ENCODE peak calls at places on chromosomes 13 and 19, in four cellular contexts. Q, H, R and P are unnamed samples.

GRCh38 chr19:34766386-34766785 is 6.6 kb downstream of the ZNF599 start:
- DNase-seq in R (no peak), Q (no peak), H (no peak), P (no peak)

GRCh38 chr13:34657716-34658115 is 284.4 kb upstream of the NBEA start:
- DNase-seq in H (no peak), R (no peak), Q (no peak), P (no peak)

GRCh38 chr13:87123987-87124784 is 547.0 kb upstream of the SLITRK5 start:
- DNase-seq in R (no peak), Q (no peak), H (no peak), P (no peak)

GRCh38 chr19:8654591-8655339 is 24.3 kb downstream of the NFILZ start:
- DNase-seq in H (peak), Q (peak), R (peak), P (peak)

GRCh38 chr19:2181618-2181997 is 17.9 kb downstream of the DOT1L start:
- DNase-seq in H (no peak), R (no peak), Q (no peak), P (no peak)

GRCh38 chr19:49468746-49469447 is 5.1 kb upstream of the FLT3LG start:
- DNase-seq in Q (peak), H (peak), R (peak), P (peak)

GRCh38 chr13:99658266-99658991 is 157.2 kb downstream of the TM9SF2 start:
- DNase-seq in Q (peak), R (peak), H (peak), P (peak)

GRCh38 chr19:4094761-4095487 is 28.2 kb upstream of the ZBTB7A start:
- DNase-seq in Q (peak), R (no peak), H (no peak), P (no peak)

GRCh38 chr19:40264314-40265054 is 20.7 kb downstream of the AKT2 start:
- DNase-seq in R (no peak), Q (no peak), H (no peak), P (no peak)

GRCh38 chr19:10412257-10412977 is 7.9 kb upstream of the PDE4A start:
- DNase-seq in H (peak), Q (no peak), R (peak), P (peak)

GRCh38 chr19:49988007-49988406 is 27.0 kb upstream of the SIGLEC11 start:
- DNase-seq in H (no peak), R (no peak), Q (no peak), P (no peak)

GRCh38 chr13:60347174-60347573 is 49.8 kb upstream of the TDRD3 start:
- DNase-seq in Q (no peak), H (no peak), R (no peak), P (no peak)

GRCh38 chr13:45004096-45004495 is 14.8 kb downstream of the GPALPP1 start:
- DNase-seq in R (no peak), H (no peak), Q (no peak), P (no peak)

GRCh38 chr13:45011198-45011597 is 21.9 kb downstream of the GPALPP1 start:
- DNase-seq in Q (no peak), R (no peak), H (no peak), P (no peak)

GRCh38 chr13:45007823-45008222 is 18.5 kb downstream of the GPALPP1 start:
- DNase-seq in Q (no peak), H (no peak), R (no peak), P (no peak)

GRCh38 chr13:45003417-45003816 is 14.1 kb downstream of the GPALPP1 start:
- DNase-seq in Q (no peak), R (no peak), H (no peak), P (no peak)

DNA sequence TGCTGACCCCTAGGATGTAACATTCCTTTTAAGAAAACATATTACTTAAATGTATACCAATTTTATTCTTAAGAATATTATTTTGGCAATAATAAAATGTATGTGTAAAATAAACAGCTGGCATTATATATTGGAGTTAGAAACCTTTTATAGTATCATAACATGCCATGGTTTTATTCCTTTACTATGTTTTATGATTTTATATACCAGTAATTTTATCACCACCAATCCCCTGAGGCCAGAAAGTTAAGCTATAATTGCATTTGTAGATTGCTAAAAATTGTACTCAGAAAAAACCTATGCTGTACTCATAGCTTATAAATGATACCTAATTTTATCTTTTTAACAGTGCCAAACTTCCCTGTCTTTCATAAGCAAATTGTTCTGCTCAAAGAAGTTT is 17.9 kb downstream of the GPALPP1 start:
- DNase-seq in Q (no peak), H (no peak), R (no peak), P (no peak)
- H3K27ac ChIP-seq in Q (no peak), H (no peak), R (no peak), P (no peak)

DNA sequence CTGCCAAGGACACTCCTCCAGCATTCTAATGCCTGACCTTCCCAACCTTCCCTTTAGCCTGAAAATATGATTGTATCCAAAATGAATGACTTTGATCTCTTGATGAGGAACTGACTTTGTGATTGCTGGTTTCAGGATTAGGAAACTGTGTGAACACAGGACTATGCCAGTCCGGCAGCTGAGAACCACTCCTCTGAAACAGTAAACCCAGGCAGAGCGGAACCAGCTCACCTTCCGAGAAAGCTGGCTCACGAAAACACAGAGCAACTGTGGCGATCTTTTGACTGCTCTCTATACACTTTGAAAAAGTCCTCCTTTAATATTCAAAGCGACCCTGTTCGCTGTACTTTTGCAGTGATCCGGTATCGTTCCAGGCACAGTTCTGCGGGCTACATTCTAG is 258.8 kb upstream of the IRS2 start:
- DNase-seq in R (no peak), Q (no peak), H (no peak), P (no peak)
- H3K27ac ChIP-seq in R (no peak), Q (no peak), H (no peak), P (no peak)

DNA sequence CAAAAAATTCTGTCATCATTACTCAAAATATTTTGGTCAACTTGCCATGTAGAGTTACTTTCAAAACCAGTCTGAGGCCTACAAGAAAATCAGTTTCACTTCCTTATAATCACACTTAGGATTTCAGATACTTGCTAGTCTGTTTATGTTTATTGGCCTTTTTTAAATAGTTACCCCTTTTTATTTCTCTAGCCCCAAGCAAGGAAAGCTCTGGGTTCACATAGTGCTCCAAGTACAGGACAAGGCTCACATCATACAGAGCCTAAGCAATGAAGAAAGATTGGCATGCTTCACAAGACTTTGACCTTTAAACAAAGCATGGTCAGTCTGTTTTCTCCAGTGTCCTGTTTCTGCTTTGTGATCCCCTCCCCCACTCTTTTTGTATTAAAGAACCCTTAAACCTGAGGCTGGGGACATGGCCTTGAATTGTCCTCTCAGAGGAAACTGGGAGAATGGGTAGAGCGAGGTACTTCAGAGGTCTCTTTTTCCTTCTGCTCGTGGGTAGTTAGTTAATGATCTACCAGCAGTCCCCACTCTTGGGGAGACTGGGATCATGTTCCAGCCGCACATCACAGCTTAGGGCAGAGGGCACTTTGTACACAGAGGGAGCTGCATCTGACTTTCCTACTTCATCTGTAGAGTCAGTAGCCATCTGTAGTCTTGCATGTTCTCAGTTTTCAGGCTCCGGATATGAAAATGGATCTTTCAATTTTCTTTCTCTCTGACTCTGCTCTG is 30.6 kb downstream of the CEACAM1 start:
- DNase-seq in Q (no peak), H (peak), R (no peak), P (no peak)
- H3K27ac ChIP-seq in Q (no peak), H (peak), R (no peak), P (no peak)

GRCh38 chr19:31351212-31352193 is 2.3 kb upstream of the TSHZ3 start:
- DNase-seq in R (peak), H (no peak), Q (no peak), P (no peak)

GRCh38 chr19:31348416-31349159 is 648 bp downstream of the TSHZ3 start:
- DNase-seq in R (peak), Q (no peak), H (no peak), P (no peak)

GRCh38 chr19:31349160-31349881 is at the start of gene TSHZ3:
- DNase-seq in R (peak), H (no peak), Q (peak), P (peak)

GRCh38 chr19:31350693-31351211 is 1.5 kb upstream of the TSHZ3 start:
- DNase-seq in H (no peak), R (peak), Q (peak), P (no peak)

GRCh38 chr19:31350033-31350692 is 927 bp upstream of the TSHZ3 start:
- DNase-seq in Q (peak), H (no peak), R (peak), P (no peak)
- H3K27ac ChIP-seq in Q (no peak), H (no peak), R (no peak), P (no peak)